ENCODE peak calls at places on chromosomes 12 and 14, in seven cellular contexts. E is GM12892, T is H1, Y is SK-N-SH, A is K562, D is GM12878, Z is HepG2. O is an unnamed sample.

GRCh38 chr14:47626151-47627035 is 49.0 kb downstream of the MDGA2 start:
- DNase-seq in Z (no peak), E (no peak), A (no peak), T (no peak), D (no peak), Y (no peak), O (no peak)

GRCh38 chr12:110885152-110885840 is 35.1 kb downstream of the MYL2 start:
- DNase-seq in E (no peak), Y (no peak), T (no peak), A (no peak), D (no peak), Z (no peak), O (no peak)

GRCh38 chr12:27919671-27920235 is 52.8 kb downstream of the PTHLH start:
- DNase-seq in E (no peak), T (no peak), A (no peak), Y (no peak), D (no peak), Z (no peak), O (no peak)

GRCh38 chr12:125113263-125113662 is 48.0 kb downstream of the AACS start:
- DNase-seq in Y (no peak), D (no peak), E (no peak), Z (no peak), A (no peak), T (no peak), O (no peak)

GRCh38 chr12:132651444-132652100 is 33.0 kb downstream of the P2RX2 start:
- DNase-seq in Z (no peak), Y (no peak), D (no peak), A (no peak), T (no peak), E (no peak), O (no peak)

GRCh38 chr12:106681210-106681609 is 93.3 kb upstream of the RIC8B start:
- DNase-seq in E (no peak), Z (no peak), T (no peak), A (no peak), D (no peak), Y (no peak), O (no peak)

GRCh38 chr12:121560392-121561021 is 20.3 kb downstream of the KDM2B start:
- DNase-seq in T (no peak), Y (no peak), D (peak; percentile 63), Z (no peak), E (no peak), A (no peak), O (no peak)

GRCh38 chr12:30691122-30691879 is 4.4 kb downstream of the IPO8 start:
- DNase-seq in Y (peak; percentile 34), T (no peak), D (no peak), E (no peak), A (peak; percentile 39), Z (peak; percentile 41), O (no peak)

GRCh38 chr14:102314242-102315011 is 5.1 kb upstream of the ZNF839 start:
- DNase-seq in T (no peak), E (peak; percentile 83), A (peak; percentile 81), Y (peak; percentile 89), D (no peak), Z (peak; percentile 53), O (peak; percentile 80)

GRCh38 chr12:53065975-53066593 is 13.1 kb downstream of the SPRYD3 start:
- DNase-seq in Y (peak; percentile 92), E (peak; percentile 89), T (no peak), Z (peak; percentile 57), A (peak; percentile 86), D (no peak), O (peak; percentile 86)

GRCh38 chr12:102234599-102234998 is 37.0 kb upstream of the PMCH start:
- DNase-seq in Z (no peak), Y (no peak), D (no peak), T (no peak), A (no peak), E (no peak), O (no peak)

GRCh38 chr12:57603758-57604453 is 718 bp upstream of the DTX3 start:
- DNase-seq in T (no peak), E (no peak), A (no peak), D (no peak), Z (no peak), Y (no peak), O (no peak)

GRCh38 chr12:3141339-3142321 is 64.5 kb downstream of the TSPAN9 start:
- DNase-seq in D (no peak), Z (no peak), Y (no peak), T (no peak), A (no peak), E (no peak), O (no peak)

GRCh38 chr12:868722-869121 is 80.8 kb downstream of the RAD52 start:
- DNase-seq in A (peak; percentile 9), T (no peak), D (no peak), E (no peak), Z (no peak), Y (peak; percentile 9), O (no peak)

GRCh38 chr14:42944284-42944683 is 1337.6 kb downstream of the LRFN5 start:
- DNase-seq in D (no peak), Y (no peak), E (no peak), A (no peak), T (no peak), Z (no peak), O (no peak)

GRCh38 chr12:15322164-15323054 is at the start of gene PTPRO:
- DNase-seq in A (no peak), Y (peak; percentile 80), D (no peak), T (peak; percentile 23), E (no peak), Z (no peak), O (peak; percentile 6)

DNA sequence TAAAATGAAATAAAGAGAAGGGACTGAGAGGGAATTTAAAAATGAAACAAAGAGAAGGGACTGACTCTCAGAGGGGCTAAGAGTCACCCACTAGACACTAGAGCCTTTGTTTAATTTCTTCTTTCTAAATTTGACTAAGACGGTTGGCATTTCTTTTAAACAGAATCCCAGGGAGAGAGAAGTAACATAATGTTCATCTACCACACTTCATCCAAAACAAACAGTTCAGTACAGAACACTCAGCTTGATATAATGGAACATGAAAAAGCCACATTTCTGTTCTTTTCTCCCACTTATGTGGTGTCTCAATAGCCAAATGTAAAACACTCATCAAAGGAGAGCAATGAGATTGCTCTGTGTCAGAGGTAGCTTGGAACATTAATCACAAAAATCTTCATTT is 10.1 kb upstream of the NT5DC3 start:
- DNase-seq in T (no peak), D (no peak), Z (no peak), A (no peak), E (no peak), Y (no peak), O (no peak)
- TF ChIP-seq POLR2AphosphoS5 in T (no peak), D (no peak), Z (no peak), A (no peak), E (no peak), Y (no peak), O (no peak)

GRCh38 chr12:88698471-88698870 is 118.2 kb upstream of the KITLG start:
- DNase-seq in E (no peak), Y (peak; percentile 9), Z (no peak), D (no peak), A (no peak), T (no peak), O (no peak)

GRCh38 chr12:88691811-88692210 is 111.5 kb upstream of the KITLG start:
- DNase-seq in A (no peak), T (no peak), Y (no peak), D (no peak), E (no peak), Z (no peak), O (no peak)

DNA sequence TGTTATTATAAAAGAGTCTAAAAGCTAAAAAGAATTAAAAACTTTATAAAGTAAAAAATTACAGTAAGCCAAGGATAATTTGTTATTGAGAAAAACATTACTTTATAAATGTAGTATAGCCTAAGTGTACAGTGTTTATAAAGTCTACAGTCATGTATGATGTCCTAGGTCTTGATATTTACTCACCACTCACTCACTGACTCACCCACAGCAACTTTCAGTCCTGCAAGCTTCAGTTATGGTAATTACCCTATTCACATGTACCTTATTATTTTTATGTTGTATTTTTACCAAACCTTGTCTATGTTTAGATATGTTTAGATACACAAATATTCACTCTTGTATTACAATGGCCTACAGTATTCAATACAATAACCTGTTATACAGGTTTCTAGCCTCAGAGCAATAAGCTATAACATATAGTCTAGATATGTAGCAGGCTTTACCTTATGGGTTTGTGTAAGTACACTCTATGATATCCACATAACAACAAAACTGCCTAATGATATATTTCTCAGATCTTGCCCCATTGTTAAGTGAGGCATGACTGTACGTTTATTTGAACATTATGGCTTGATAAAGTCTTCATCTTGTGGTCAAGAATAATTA is 113.7 kb upstream of the KITLG start:
- DNase-seq in T (no peak), Y (no peak), D (no peak), E (no peak), Z (no peak), A (no peak), O (no peak)
- TF ChIP-seq TAF1 in T (no peak), Y (no peak), D (no peak), E (no peak), Z (no peak), A (no peak), O (no peak)

GRCh38 chr14:75876526-75876925 is 105.3 kb downstream of the TGFB3 start:
- DNase-seq in E (no peak), Y (no peak), D (no peak), Z (no peak), T (no peak), A (no peak), O (no peak)
- TF ChIP-seq POLR2AphosphoS5 in E (no peak), Y (no peak), D (no peak), Z (no peak), T (no peak), A (no peak), O (no peak)

DNA sequence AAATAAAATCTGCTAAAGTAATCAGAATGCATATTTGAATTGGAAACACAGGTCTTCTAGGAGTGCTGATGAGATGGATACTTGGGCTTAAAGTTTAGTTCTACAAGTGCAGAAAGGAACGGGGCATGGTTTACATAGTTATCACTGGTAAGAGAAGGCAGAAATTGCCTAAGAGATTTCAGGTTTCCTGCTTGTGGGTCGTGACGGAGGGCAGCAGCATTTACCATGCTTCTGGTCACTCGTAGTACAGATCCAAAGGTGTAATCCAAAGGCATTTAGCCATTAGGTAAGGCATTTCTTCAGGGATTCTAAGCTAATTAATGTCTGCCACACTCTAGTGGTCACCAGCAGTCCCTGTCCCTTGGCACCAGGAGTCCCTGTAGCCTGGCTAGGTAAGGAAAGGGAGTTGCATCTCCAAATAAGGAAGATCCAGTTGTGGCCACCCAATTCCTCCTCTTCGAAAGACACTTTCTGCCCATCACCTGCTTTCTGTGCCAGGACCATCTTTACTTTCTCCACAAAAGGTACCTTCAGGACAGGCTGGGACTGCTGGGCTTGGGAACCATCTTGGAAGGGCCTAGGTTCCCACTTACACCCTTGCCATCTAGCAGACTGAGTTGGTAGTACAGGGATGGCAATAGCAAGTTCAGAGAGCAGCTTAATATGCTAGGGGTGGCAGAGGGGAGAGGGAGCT is 1.5 kb downstream of the GSTZ1 start:
- DNase-seq in Z (no peak), Y (no peak), T (no peak), D (no peak), A (no peak), E (no peak), O (no peak)
- TF ChIP-seq TAF1 in Z (no peak), Y (no peak), T (no peak), D (no peak), A (no peak), E (no peak), O (no peak)

O was measured in GM12891.